ENCODE peak calls at places on chromosomes 5 and 9, in seven cellular contexts. Z is A549, Q is ovary, G is PC-9, R is Peyer's patch, A is lung, O is suprapubic skin. I is an unnamed sample. For H3K4me1, the result is how much of the 10 kb centered on the place peaks cover.

GRCh38 chr5:78953092-78953800 is 31.9 kb downstream of the ARSB start:
- DNase-seq in Z (no peak), Q (no peak), G (no peak), R (no peak), A (no peak), O (no peak), I (no peak)

GRCh38 chr9:16262467-16263261 is 607.8 kb downstream of the BNC2 start:
- DNase-seq in Z (no peak), Q (no peak), G (no peak), R (no peak), A (no peak), O (no peak), I (no peak)

GRCh38 chr5:159210306-159210722 is 961 bp upstream of the RNF145 start:
- DNase-seq in Z (peak), Q (no peak), G (peak), R (no peak), A (no peak), O (no peak), I (no peak)

GRCh38 chr9:79623799-79624721 is 52.3 kb downstream of the TLE4 start:
- DNase-seq in Z (peak), Q (no peak), G (no peak), R (no peak), A (peak), O (no peak), I (peak)

GRCh38 chr5:125372694-125373621 is 626.5 kb upstream of the ZNF608 start:
- DNase-seq in Z (no peak), Q (no peak), G (no peak), R (no peak), A (no peak), O (no peak), I (no peak)

GRCh38 chr9:132555528-132555927 is 26.9 kb upstream of the BARHL1 start:
- DNase-seq in Z (no peak), Q (no peak), G (no peak), R (no peak), A (no peak), O (no peak), I (no peak)

GRCh38 chr5:21263361-21263760 is 1275.4 kb upstream of the CDH18 start:
- DNase-seq in Z (no peak), Q (no peak), G (no peak), R (no peak), A (no peak), O (no peak), I (no peak)

GRCh38 chr5:139671096-139671841 is 23.1 kb downstream of the CXXC5 start:
- DNase-seq in Z (no peak), Q (no peak), G (no peak), R (peak), A (no peak), O (no peak), I (peak)

GRCh38 chr9:137813651-137814415 is 63.7 kb upstream of the CACNA1B start:
- DNase-seq in Z (no peak), Q (no peak), G (no peak), R (no peak), A (peak), O (peak), I (no peak)

GRCh38 chr5:166497705-166498104 is 1793.7 kb upstream of the WWC1 start:
- DNase-seq in Z (no peak), Q (no peak), G (no peak), R (no peak), A (no peak), O (no peak), I (no peak)

GRCh38 chr9:6944896-6945295 is 187.1 kb downstream of the KDM4C start:
- DNase-seq in Z (peak), Q (no peak), G (no peak), R (no peak), A (no peak), O (no peak), I (no peak)

GRCh38 chr5:73617510-73618279 is 8.3 kb upstream of the ARHGEF28 start:
- DNase-seq in Z (no peak), Q (no peak), G (no peak), R (no peak), A (no peak), O (no peak), I (no peak)

GRCh38 chr5:39102684-39103155 is 28.5 kb upstream of the RICTOR start:
- DNase-seq in Z (peak), Q (no peak), G (no peak), R (no peak), A (no peak), O (no peak), I (no peak)

GRCh38 chr5:159017787-159018186 is 81.9 kb downstream of the EBF1 start:
- DNase-seq in Z (peak), Q (peak), G (no peak), R (no peak), A (no peak), O (peak), I (peak)

GRCh38 chr9:109506097-109506712 is 8.1 kb upstream of the PTPN3 start:
- DNase-seq in Z (peak), Q (no peak), G (no peak), R (no peak), A (no peak), O (no peak), I (no peak)

GRCh38 chr5:154758977-154759376 is 3.8 kb downstream of the LARP1 start:
- DNase-seq in Z (no peak), Q (no peak), G (no peak), R (no peak), A (no peak), O (no peak), I (no peak)

GRCh38 chr9:82424599-82424998 is 436.0 kb downstream of the SPATA31D1 start:
- DNase-seq in Z (no peak), Q (no peak), G (no peak), R (no peak), A (no peak), O (no peak), I (no peak)

GRCh38 chr5:60505373-60505772 is 194.6 kb downstream of the DEPDC1B start:
- DNase-seq in Z (no peak), Q (no peak), G (no peak), R (no peak), A (no peak), O (no peak), I (no peak)

GRCh38 chr9:37529111-37529510 is 43.4 kb downstream of the POLR1E start:
- DNase-seq in Z (no peak), Q (no peak), G (no peak), R (peak), A (no peak), O (no peak), I (no peak)

GRCh38 chr5:93941897-93942296 is 200.5 kb upstream of the POU5F2 start:
- DNase-seq in Z (no peak), Q (no peak), G (no peak), R (no peak), A (no peak), O (no peak), I (no peak)

GRCh38 chr5:110923971-110924370 is 147.5 kb upstream of the TSLP start:
- DNase-seq in Z (no peak), Q (no peak), G (no peak), R (no peak), A (no peak), O (no peak), I (no peak)

GRCh38 chr5:41932770-41933169 is 7.7 kb downstream of the FBXO4 start:
- DNase-seq in Z (no peak), Q (no peak), G (no peak), R (no peak), A (no peak), O (no peak), I (no peak)

GRCh38 chr5:170411100-170411499 is 21.9 kb upstream of the KCNMB1 start:
- DNase-seq in Z (no peak), Q (no peak), G (no peak), R (no peak), A (no peak), O (no peak), I (no peak)

GRCh38 chr9:38255599-38255998 is 136.9 kb upstream of the ALDH1B1 start:
- DNase-seq in Z (no peak), Q (no peak), G (no peak), R (no peak), A (no peak), O (no peak), I (no peak)

GRCh38 chr9:126438757-126439401 is 112.2 kb downstream of the MVB12B start:
- DNase-seq in Z (no peak), Q (no peak), G (no peak), R (no peak), A (no peak), O (no peak), I (no peak)

GRCh38 chr9:94174164-94174563 is 84.9 kb upstream of the ZNF169 start:
- DNase-seq in Z (no peak), Q (no peak), G (no peak), R (no peak), A (no peak), O (no peak), I (no peak)

GRCh38 chr5:172235827-172236749 is 42.1 kb downstream of the EFCAB9 start:
- DNase-seq in Z (no peak), Q (no peak), G (no peak), R (no peak), A (no peak), O (no peak), I (no peak)

GRCh38 chr5:76193635-76194034 is 110.5 kb downstream of the SV2C start:
- DNase-seq in Z (no peak), Q (no peak), G (no peak), R (no peak), A (no peak), O (no peak), I (no peak)

GRCh38 chr9:77514886-77515711 is 133.0 kb downstream of the GNA14 start:
- DNase-seq in Z (peak), Q (no peak), G (no peak), R (no peak), A (no peak), O (no peak), I (no peak)

GRCh38 chr5:41921874-41922273 is 3.2 kb upstream of the FBXO4 start:
- DNase-seq in Z (no peak), Q (no peak), G (peak), R (no peak), A (no peak), O (no peak), I (no peak)

GRCh38 chr9:86924206-86924605 is 23.1 kb downstream of the GAS1 start:
- DNase-seq in Z (no peak), Q (no peak), G (no peak), R (no peak), A (no peak), O (no peak), I (no peak)

GRCh38 chr9:108953983-108954574 is 19.9 kb downstream of the ABITRAM start:
- DNase-seq in Z (peak), Q (no peak), G (no peak), R (no peak), A (no peak), O (no peak), I (no peak)

GRCh38 chr9:28212979-28213378 is 639.7 kb upstream of the C9orf72 start:
- DNase-seq in Z (peak), Q (no peak), G (no peak), R (no peak), A (no peak), O (no peak), I (no peak)

GRCh38 chr5:148841519-148841918 is 15.1 kb downstream of the ADRB2 start:
- DNase-seq in Z (no peak), Q (no peak), G (no peak), R (no peak), A (no peak), O (no peak), I (no peak)

GRCh38 chr9:108786322-108786721 is 69.5 kb downstream of the ACTL7B start:
- DNase-seq in Z (no peak), Q (no peak), G (no peak), R (no peak), A (no peak), O (no peak), I (no peak)

GRCh38 chr5:168807261-168807660 is 228.1 kb upstream of the PANK3 start:
- DNase-seq in Z (no peak), Q (no peak), G (no peak), R (no peak), A (no peak), O (no peak), I (no peak)

GRCh38 chr5:17405976-17406876 is 91.8 kb upstream of the TAF11L2 start:
- DNase-seq in Z (no peak), Q (no peak), G (no peak), R (no peak), A (no peak), O (no peak), I (no peak)

GRCh38 chr9:104553261-104553660 is 15.7 kb upstream of the OR13C8 start:
- DNase-seq in Z (no peak), Q (no peak), G (no peak), R (no peak), A (no peak), O (no peak), I (no peak)

GRCh38 chr9:104557179-104557634 is 11.8 kb upstream of the OR13C8 start:
- DNase-seq in Z (no peak), Q (no peak), G (no peak), R (no peak), A (no peak), O (no peak), I (no peak)
- H3K4me1 ChIP-seq in Z (under half), Q (under half), G (under half), R (under half), A (under half), O (under half), I (under half)

DNA sequence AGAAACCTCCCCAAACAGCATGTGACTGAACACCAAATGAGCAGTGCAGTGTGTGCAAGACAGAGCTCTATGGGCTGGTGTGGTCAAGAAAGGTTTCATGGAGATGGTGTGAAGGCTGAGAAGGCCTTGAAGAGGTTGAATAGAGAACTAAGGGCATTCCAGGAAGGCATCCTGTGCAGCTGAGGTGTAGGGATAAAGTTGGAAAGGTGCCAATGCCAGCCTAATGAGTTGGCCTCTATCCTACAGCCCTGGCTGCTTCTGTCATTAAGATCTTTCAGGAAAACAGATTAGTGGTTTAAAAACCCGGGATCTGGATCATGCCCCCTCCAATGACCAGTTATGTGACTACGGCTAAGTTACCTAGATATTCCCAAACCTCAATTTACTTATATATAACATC is 4.0 kb downstream of the HDAC3 start:
- DNase-seq in Z (no peak), Q (no peak), G (no peak), R (no peak), A (no peak), O (no peak), I (no peak)
- H3K4me1 ChIP-seq in Z (under half), Q (under half), G (under half), R (under half), A (under half), O (under half), I (under half)

GRCh38 chr5:143216211-143216610 is 187.3 kb downstream of the NR3C1 start:
- DNase-seq in Z (no peak), Q (no peak), G (no peak), R (no peak), A (no peak), O (no peak), I (no peak)
- H3K4me1 ChIP-seq in Z (under half), Q (under half), G (under half), R (under half), A (under half), O (under half), I (half or more)

GRCh38 chr9:136530472-136531089 is 15.3 kb downstream of the NOTCH1 start:
- DNase-seq in Z (no peak), Q (no peak), G (no peak), R (no peak), A (no peak), O (no peak), I (no peak)
- H3K4me1 ChIP-seq in Z (under half), Q (under half), G (under half), R (half or more), A (half or more), O (half or more), I (half or more)

DNA sequence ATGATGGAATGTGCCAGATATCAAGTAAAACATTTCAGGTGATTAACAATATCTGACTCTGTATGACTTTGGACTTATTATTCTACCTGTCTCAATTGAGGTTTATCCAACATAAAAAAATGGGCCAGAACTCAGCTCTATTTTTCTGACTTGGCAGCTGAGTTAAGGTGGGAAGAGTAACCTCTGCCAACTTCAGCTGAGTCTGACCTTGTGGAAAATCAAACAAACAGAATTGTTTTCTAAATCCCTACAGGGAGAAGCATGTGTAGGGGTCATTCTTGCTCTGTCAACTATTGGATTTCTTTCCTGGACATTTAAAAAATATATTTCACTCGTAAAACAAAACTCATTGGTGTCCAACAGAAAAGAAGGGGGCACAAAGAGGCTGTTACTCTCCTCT is 139.4 kb upstream of the TLR4 start:
- DNase-seq in Z (no peak), Q (no peak), G (no peak), R (no peak), A (no peak), O (no peak), I (no peak)
- H3K4me1 ChIP-seq in Z (under half), Q (under half), G (under half), R (under half), A (under half), O (under half), I (under half)

DNA sequence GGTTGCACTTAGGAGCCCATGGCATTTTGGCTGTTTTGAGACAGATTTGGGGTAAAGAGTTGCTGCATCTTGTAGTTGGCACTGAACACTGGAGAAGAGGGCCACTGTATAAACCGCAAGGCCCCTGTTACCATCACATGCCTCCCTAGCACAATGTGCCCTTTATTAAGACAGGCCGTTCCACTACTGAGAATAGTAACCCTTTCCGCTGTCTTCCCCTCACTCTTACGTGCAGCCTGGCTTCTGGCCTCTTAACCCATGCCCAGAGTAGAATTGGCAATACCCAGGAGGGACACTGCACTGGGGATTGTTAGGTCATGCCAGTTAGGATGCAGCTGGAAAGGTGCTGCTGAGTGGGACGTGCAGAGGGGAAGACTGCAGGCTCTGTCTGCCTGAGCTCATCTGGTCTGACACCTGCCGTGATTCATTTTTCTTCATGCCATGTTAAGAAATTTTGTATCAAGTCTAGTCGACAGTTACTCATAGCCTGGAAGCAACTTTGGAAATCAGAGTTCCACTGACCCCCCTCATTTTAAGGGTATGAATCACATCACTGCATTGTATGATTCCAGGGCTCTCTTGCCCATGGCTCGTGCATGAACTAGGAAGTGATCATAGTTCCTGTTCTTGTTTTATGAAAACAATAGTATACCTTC is 146.9 kb upstream of the DMRT1 start:
- DNase-seq in Z (peak), Q (no peak), G (peak), R (no peak), A (no peak), O (no peak), I (peak)
- H3K4me1 ChIP-seq in Z (half or more), Q (under half), G (under half), R (under half), A (under half), O (half or more), I (half or more)

I was measured in left ventricle myocardium inferior.